ENCODE peak calls at places on chromosomes 16 and 17, in seven cellular contexts. Y is left cardiac atrium; U is activated CD8-positive, alpha-beta memory T cell treated with anti-CD3 and anti-CD28 coated beads, Interleukin-2, amount 10 ng/mL, durations not matched to agents 7 days and 5 days; K is WTC11; V is Right ventricle myocardium inferior; M is activated T-cell treated with anti-CD3 and anti-CD28 coated beads, Interleukin-2, amount 50 U/mL, for 72 hours; O is CD8-positive, alpha-beta T cell. P is an unnamed sample.

GRCh38 chr17:4679652-4680051 is 24.3 kb downstream of the PELP1 start:
- ATAC-seq in U (no peak), O (no peak), M (no peak), V (no peak), Y (no peak), K (no peak), P (no peak)

GRCh38 chr16:14056970-14057369 is 14.1 kb upstream of the MRTFB start:
- ATAC-seq in K (no peak), Y (peak; percentile 47), U (no peak), V (no peak), M (no peak), O (no peak), P (no peak)

GRCh38 chr16:88339926-88340754 is 42.6 kb upstream of the ZNF469 start:
- ATAC-seq in K (no peak), Y (no peak), V (no peak), M (no peak), O (no peak), U (no peak), P (no peak)

GRCh38 chr17:69047368-69048263 is 13.1 kb downstream of the ABCA9 start:
- ATAC-seq in K (no peak), M (no peak), O (no peak), Y (peak; percentile 82), V (peak; percentile 95), U (no peak), P (no peak)

GRCh38 chr17:41806685-41807445 is 4.9 kb downstream of the P3H4 start:
- ATAC-seq in Y (no peak), M (no peak), V (no peak), O (no peak), K (no peak), U (no peak), P (no peak)

GRCh38 chr16:12798846-12799245 is 4.8 kb downstream of the CPPED1 start:
- ATAC-seq in U (no peak), M (no peak), O (no peak), K (no peak), V (no peak), Y (no peak), P (no peak)

GRCh38 chr17:61209524-61209923 is 190.1 kb upstream of the TBX2 start:
- ATAC-seq in U (no peak), V (peak; percentile 71), M (no peak), Y (peak; percentile 34), K (no peak), O (no peak), P (no peak)

GRCh38 chr16:66551362-66551761 is 1.0 kb upstream of the CKLF start:
- ATAC-seq in M (peak; percentile 54), K (peak; percentile 11), O (peak; percentile 55), V (no peak), U (peak; percentile 53), Y (no peak), P (no peak)

GRCh38 chr17:49369760-49370159 is 7.7 kb upstream of the ZNF652 start:
- ATAC-seq in O (no peak), Y (no peak), M (no peak), K (no peak), V (no peak), U (no peak), P (no peak)

GRCh38 chr16:65111306-65111705 is 10.6 kb downstream of the CDH11 start:
- ATAC-seq in M (no peak), Y (no peak), K (no peak), V (no peak), O (no peak), U (no peak), P (no peak)

GRCh38 chr16:66205287-66206167 is 161.0 kb upstream of the CDH5 start:
- ATAC-seq in K (peak; percentile 24), M (no peak), Y (peak; percentile 53), V (peak; percentile 47), O (no peak), U (no peak), P (no peak)

GRCh38 chr16:56294014-56294413 is 102.7 kb downstream of the GNAO1 start:
- ATAC-seq in V (no peak), K (no peak), U (no peak), O (no peak), M (no peak), Y (no peak), P (no peak)

GRCh38 chr17:80558046-80558445 is 13.4 kb downstream of the RPTOR start:
- ATAC-seq in K (no peak), U (no peak), V (no peak), M (peak; percentile 99), Y (no peak), O (no peak), P (no peak)

GRCh38 chr17:36008998-36009665 is 7.8 kb upstream of the CCL15 start:
- ATAC-seq in O (no peak), Y (no peak), M (no peak), U (no peak), V (no peak), K (peak; percentile 55), P (peak; percentile 20)

GRCh38 chr17:38351412-38352222 is at the start of gene SOCS7:
- ATAC-seq in U (peak; percentile 92), K (peak; percentile 81), V (peak; percentile 98), M (peak; percentile 95), Y (peak; percentile 96), O (peak; percentile 87), P (peak; percentile 98)

GRCh38 chr17:40607641-40608040 is 40.0 kb downstream of the SMARCE1 start:
- ATAC-seq in Y (no peak), M (peak; percentile 34), O (peak; percentile 41), U (peak; percentile 37), V (no peak), K (no peak), P (no peak)

GRCh38 chr17:78230996-78231931 is at the start of gene TMEM235:
- ATAC-seq in K (peak; percentile 15), M (peak; percentile 4), O (no peak), U (no peak), V (no peak), Y (no peak), P (no peak)

GRCh38 chr16:80656731-80657150 is 115.9 kb downstream of the DYNLRB2 start:
- ATAC-seq in K (peak; percentile 30), V (no peak), O (peak; percentile 75), Y (no peak), U (peak; percentile 86), M (peak; percentile 91), P (peak; percentile 57)

GRCh38 chr17:1423456-1424135 is 23.6 kb upstream of the YWHAE start:
- ATAC-seq in K (no peak), Y (peak; percentile 23), O (no peak), V (peak; percentile 44), M (no peak), U (no peak), P (no peak)

GRCh38 chr17:42873321-42873720 is 22.3 kb downstream of the AOC3 start:
- ATAC-seq in K (no peak), V (no peak), U (no peak), O (no peak), Y (no peak), M (no peak), P (no peak)

GRCh38 chr16:970379-970765 is 412 bp downstream of the LMF1 start:
- ATAC-seq in V (peak; percentile 29), U (peak; percentile 60), M (peak; percentile 64), Y (peak; percentile 22), O (peak; percentile 30), K (peak; percentile 29), P (no peak)

GRCh38 chr16:27025581-27025980 is 41.1 kb upstream of the C16orf82 start:
- ATAC-seq in O (no peak), M (no peak), Y (no peak), U (no peak), V (no peak), K (no peak), P (no peak)

GRCh38 chr17:32588982-32589381 is 102.2 kb downstream of the CDK5R1 start:
- ATAC-seq in O (no peak), U (no peak), V (no peak), M (no peak), Y (no peak), K (peak; percentile 86), P (no peak)

GRCh38 chr17:31736855-31737625 is 122.0 kb downstream of the COPRS start:
- ATAC-seq in K (no peak), Y (peak; percentile 73), O (no peak), M (no peak), V (peak; percentile 61), U (no peak), P (no peak)

GRCh38 chr17:15409721-15410247 is 57.6 kb downstream of the CDRT4 start:
- ATAC-seq in V (peak; percentile 73), Y (peak; percentile 56), K (no peak), O (no peak), U (no peak), M (no peak), P (no peak)

GRCh38 chr16:68059804-68060203 is 25.4 kb upstream of the NFATC3 start:
- ATAC-seq in O (no peak), K (no peak), V (no peak), M (no peak), U (peak; percentile 12), Y (no peak), P (no peak)

GRCh38 chr17:4438162-4438944 is 4.6 kb downstream of the SPNS3 start:
- ATAC-seq in O (no peak), M (no peak), V (no peak), K (no peak), Y (no peak), U (no peak), P (no peak)

GRCh38 chr17:30395398-30396022 is 16.8 kb downstream of the CPD start:
- ATAC-seq in Y (no peak), K (no peak), U (no peak), M (no peak), O (no peak), V (no peak), P (no peak)

GRCh38 chr17:10469459-10469858 is at the start of gene MYH4:
- ATAC-seq in M (no peak), K (no peak), V (no peak), O (no peak), Y (no peak), U (no peak), P (no peak)

GRCh38 chr17:9529033-9529748 is 46.4 kb downstream of the STX8 start:
- ATAC-seq in U (peak; percentile 64), M (peak; percentile 98), V (no peak), Y (no peak), K (no peak), O (no peak), P (peak; percentile 64)

GRCh38 chr17:80339731-80340456 is 75.1 kb upstream of the ENDOV start:
- ATAC-seq in O (no peak), M (peak; percentile 13), Y (no peak), V (no peak), K (no peak), U (peak; percentile 24), P (no peak)

GRCh38 chr17:73798111-73798748 is 154.0 kb upstream of the SDK2 start:
- ATAC-seq in M (no peak), O (no peak), Y (no peak), U (no peak), V (no peak), K (no peak), P (no peak)

GRCh38 chr17:42441717-42442565 is 16.7 kb upstream of the ATP6V0A1 start:
- ATAC-seq in K (peak; percentile 41), Y (no peak), M (peak; percentile 79), V (no peak), O (no peak), U (peak; percentile 57), P (no peak)

GRCh38 chr16:17331071-17331521 is 139.7 kb downstream of the XYLT1 start:
- ATAC-seq in V (peak; percentile 89), M (no peak), O (no peak), K (no peak), Y (peak; percentile 64), U (no peak), P (no peak)

GRCh38 chr17:83091257-83092141 is 12.1 kb downstream of the METRNL start:
- ATAC-seq in Y (peak; percentile 64), O (no peak), V (peak; percentile 65), M (no peak), K (no peak), U (no peak), P (no peak)